ENCODE peak calls at places on chromosomes 12 and 14, in seven cellular contexts. R, G, T, B, A, E and F are unnamed samples.

GRCh38 chr12:41419151-41419893 is 231.2 kb downstream of the PDZRN4 start:
- DNase-seq in R (no peak), G (no peak), T (no peak), B (no peak), A (no peak), E (no peak), F (no peak)

GRCh38 chr14:35879141-35879648 is 53.1 kb downstream of the BRMS1L start:
- DNase-seq in R (no peak), G (no peak), T (peak), B (no peak), A (peak), E (no peak), F (peak)

GRCh38 chr12:30965613-30965985 is 39.1 kb downstream of the TSPAN11 start:
- DNase-seq in R (no peak), G (peak), T (no peak), B (peak), A (peak), E (peak), F (peak)

GRCh38 chr12:93137656-93138612 is 208.8 kb upstream of the EEA1 start:
- DNase-seq in R (no peak), G (no peak), T (peak), B (peak), A (peak), E (no peak), F (peak)

GRCh38 chr12:108773798-108774788 is 42.8 kb upstream of the CORO1C start:
- DNase-seq in R (no peak), G (peak), T (peak), B (peak), A (peak), E (peak), F (peak)

GRCh38 chr14:79855789-79856188 is 355.5 kb downstream of the DIO2 start:
- DNase-seq in R (no peak), G (no peak), T (peak), B (no peak), A (peak), E (no peak), F (no peak)

GRCh38 chr14:85084344-85084743 is 445.6 kb upstream of the FLRT2 start:
- DNase-seq in R (no peak), G (no peak), T (no peak), B (no peak), A (no peak), E (no peak), F (no peak)

GRCh38 chr12:47767197-47767724 is 5.8 kb upstream of the SLC48A1 start:
- DNase-seq in R (no peak), G (peak), T (peak), B (peak), A (no peak), E (peak), F (peak)

GRCh38 chr12:21666722-21667121 is 9.1 kb upstream of the LDHB start:
- DNase-seq in R (no peak), G (no peak), T (no peak), B (no peak), A (peak), E (no peak), F (no peak)

GRCh38 chr14:89339579-89339978 is 77.5 kb downstream of the FOXN3 start:
- DNase-seq in R (no peak), G (no peak), T (no peak), B (no peak), A (no peak), E (no peak), F (no peak)

GRCh38 chr12:49332441-49332861 is 4.5 kb downstream of the C1QL4 start:
- DNase-seq in R (no peak), G (no peak), T (no peak), B (no peak), A (no peak), E (no peak), F (no peak)

GRCh38 chr14:93734086-93734822 is 54.0 kb downstream of the PRIMA1 start:
- DNase-seq in R (no peak), G (peak), T (no peak), B (peak), A (no peak), E (peak), F (no peak)

GRCh38 chr12:47419500-47419899 is 286.3 kb downstream of the RPAP3 start:
- DNase-seq in R (no peak), G (no peak), T (peak), B (peak), A (peak), E (no peak), F (no peak)

GRCh38 chr14:89121961-89122675 is 294.9 kb downstream of the FOXN3 start:
- DNase-seq in R (peak), G (peak), T (no peak), B (peak), A (no peak), E (peak), F (no peak)

GRCh38 chr12:70543444-70543843 is 93.8 kb downstream of the PTPRB start:
- DNase-seq in R (no peak), G (no peak), T (peak), B (peak), A (peak), E (no peak), F (no peak)

GRCh38 chr14:92492261-92492660 is 21.3 kb upstream of the RIN3 start:
- DNase-seq in R (no peak), G (no peak), T (no peak), B (no peak), A (no peak), E (peak), F (peak)

GRCh38 chr14:60965402-60965801 is 15.5 kb downstream of the TRMT5 start:
- DNase-seq in R (no peak), G (no peak), T (peak), B (no peak), A (peak), E (no peak), F (no peak)

GRCh38 chr12:77232045-77232444 is 166.7 kb upstream of the E2F7 start:
- DNase-seq in R (no peak), G (no peak), T (peak), B (no peak), A (peak), E (no peak), F (no peak)

GRCh38 chr12:28795306-28795705 is 353.8 kb upstream of the FAR2 start:
- DNase-seq in R (no peak), G (no peak), T (peak), B (peak), A (no peak), E (no peak), F (no peak)

GRCh38 chr12:115617391-115617790 is 660.1 kb downstream of the MED13L start:
- DNase-seq in R (no peak), G (peak), T (no peak), B (peak), A (no peak), E (no peak), F (no peak)

GRCh38 chr12:27667540-27667939 is 28.7 kb upstream of the REP15 start:
- DNase-seq in R (no peak), G (no peak), T (peak), B (no peak), A (peak), E (no peak), F (no peak)

GRCh38 chr12:21551811-21552469 is 25.8 kb downstream of the SPX start:
- DNase-seq in R (no peak), G (no peak), T (no peak), B (no peak), A (no peak), E (no peak), F (no peak)

GRCh38 chr12:29702222-29702621 is 81.5 kb downstream of the TMTC1 start:
- DNase-seq in R (no peak), G (no peak), T (no peak), B (no peak), A (no peak), E (no peak), F (no peak)

GRCh38 chr12:123962530-123962929 is 10.1 kb downstream of the CCDC92 start:
- DNase-seq in R (no peak), G (no peak), T (no peak), B (no peak), A (no peak), E (no peak), F (no peak)

GRCh38 chr14:38721822-38722431 is 381.1 kb downstream of the SEC23A start:
- DNase-seq in R (peak), G (peak), T (peak), B (peak), A (peak), E (peak), F (peak)

GRCh38 chr12:102676812-102677211 is 196.4 kb upstream of the IGF1 start:
- DNase-seq in R (no peak), G (no peak), T (no peak), B (no peak), A (no peak), E (no peak), F (no peak)

GRCh38 chr14:51643137-51643536 is 8.6 kb upstream of the FRMD6 start:
- DNase-seq in R (no peak), G (no peak), T (peak), B (no peak), A (peak), E (no peak), F (no peak)

GRCh38 chr12:124391340-124392261 is 96.7 kb downstream of the RFLNA start:
- DNase-seq in R (no peak), G (no peak), T (peak), B (no peak), A (peak), E (no peak), F (peak)

GRCh38 chr12:113591480-113591971 is 119.9 kb upstream of the LHX5 start:
- DNase-seq in R (no peak), G (peak), T (no peak), B (peak), A (no peak), E (peak), F (no peak)

GRCh38 chr12:75783093-75783877 is 248.3 kb downstream of the PHLDA1 start:
- DNase-seq in R (no peak), G (no peak), T (peak), B (no peak), A (peak), E (no peak), F (no peak)

GRCh38 chr14:30521899-30522736 is 36.8 kb upstream of the G2E3 start:
- DNase-seq in R (peak), G (no peak), T (peak), B (peak), A (peak), E (no peak), F (peak)

GRCh38 chr12:49296836-49297694 is 2.1 kb downstream of the PRPH start:
- DNase-seq in R (no peak), G (peak), T (no peak), B (peak), A (no peak), E (peak), F (no peak)

GRCh38 chr12:100962086-100962712 is 167.6 kb downstream of the ANO4 start:
- DNase-seq in R (no peak), G (no peak), T (no peak), B (no peak), A (peak), E (no peak), F (no peak)

GRCh38 chr12:57241556-57242310 is 9.3 kb downstream of the STAC3 start:
- DNase-seq in R (no peak), G (no peak), T (no peak), B (no peak), A (peak), E (no peak), F (no peak)

GRCh38 chr12:12456637-12457036 is 99.8 kb downstream of the BORCS5 start:
- DNase-seq in R (no peak), G (no peak), T (peak), B (no peak), A (no peak), E (no peak), F (no peak)

GRCh38 chr12:52907092-52907810 is 2.4 kb upstream of the KRT8 start:
- DNase-seq in R (no peak), G (peak), T (no peak), B (peak), A (peak), E (no peak), F (peak)

GRCh38 chr12:26340649-26341048 is 145.3 kb downstream of the SSPN start:
- DNase-seq in R (no peak), G (no peak), T (no peak), B (no peak), A (no peak), E (no peak), F (peak)
- H2BK5ac ChIP-seq in R (no peak), G (no peak), T (no peak), B (no peak), A (no peak), E (no peak), F (no peak)

GRCh38 chr12:96049096-96049495 is 13.7 kb upstream of the LTA4H start:
- DNase-seq in R (no peak), G (no peak), T (no peak), B (no peak), A (no peak), E (no peak), F (no peak)

GRCh38 chr12:96047151-96047620 is 11.8 kb upstream of the LTA4H start:
- DNase-seq in R (no peak), G (no peak), T (no peak), B (no peak), A (no peak), E (no peak), F (no peak)

GRCh38 chr12:96046543-96047137 is 11.3 kb upstream of the LTA4H start:
- DNase-seq in R (no peak), G (no peak), T (no peak), B (no peak), A (peak), E (no peak), F (no peak)

GRCh38 chr12:96048392-96048969 is 13.1 kb upstream of the LTA4H start:
- DNase-seq in R (no peak), G (no peak), T (no peak), B (no peak), A (peak), E (no peak), F (no peak)

DNA sequence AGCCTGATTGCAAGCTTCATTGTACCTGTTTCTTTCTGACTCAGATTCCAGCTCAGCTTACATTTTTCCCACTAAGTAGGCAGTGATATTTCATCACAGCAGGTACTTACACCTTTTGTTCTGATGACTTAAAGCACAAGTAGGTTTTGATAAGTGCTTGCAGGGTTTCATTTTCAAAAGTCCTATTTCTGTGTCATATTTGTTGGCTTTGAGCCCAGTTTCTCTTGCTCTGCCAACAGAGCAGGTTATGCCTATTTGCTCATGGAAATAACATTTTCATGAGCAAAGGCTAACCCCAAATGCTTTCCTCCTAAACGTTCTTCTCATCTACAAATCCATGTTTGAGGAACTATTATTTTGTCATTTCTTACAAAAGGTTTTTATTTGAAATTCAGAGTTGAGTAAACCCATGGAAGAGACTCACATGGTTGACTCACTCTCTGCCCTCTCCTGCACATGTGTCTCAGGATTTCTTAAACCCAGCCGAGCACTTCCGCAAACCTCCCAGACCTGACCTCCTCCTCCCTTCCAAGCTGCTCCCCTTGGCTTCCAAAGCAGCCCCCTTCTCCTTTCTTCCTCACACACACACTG is 12.3 kb upstream of the LTA4H start:
- DNase-seq in R (no peak), G (no peak), T (peak), B (no peak), A (peak), E (no peak), F (peak)
- H3K23ac ChIP-seq in R (no peak), G (no peak), T (no peak), B (no peak), A (no peak), E (no peak), F (no peak)

GRCh38 chr12:130714591-130715149 is 1.4 kb downstream of the RIMBP2 start:
- DNase-seq in R (no peak), G (no peak), T (no peak), B (peak), A (no peak), E (peak), F (no peak)
- H2BK120ac ChIP-seq in R (no peak), G (no peak), T (no peak), B (no peak), A (no peak), E (no peak), F (no peak)

DNA sequence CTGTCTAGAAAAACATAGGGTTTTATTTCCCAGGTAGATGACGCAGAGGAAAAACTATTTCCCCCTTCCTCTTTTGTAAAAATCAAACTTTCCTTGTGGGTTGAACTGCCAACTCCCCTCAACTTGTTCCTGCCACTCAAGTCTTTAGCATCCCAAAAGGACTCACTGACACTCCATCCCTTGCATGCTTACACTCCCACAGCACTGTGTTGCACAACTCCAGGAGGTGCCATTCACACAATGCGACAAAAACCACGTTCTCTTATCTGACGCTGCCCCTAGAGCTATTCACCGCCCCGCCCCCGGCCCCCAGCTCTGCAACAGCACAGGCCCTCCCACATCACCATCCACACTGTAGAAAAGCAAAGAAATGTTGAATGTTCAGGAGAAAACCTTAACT is 16.9 kb upstream of the STON2 start:
- DNase-seq in R (no peak), G (no peak), T (no peak), B (no peak), A (no peak), E (no peak), F (no peak)
- H2BK5ac ChIP-seq in R (no peak), G (no peak), T (no peak), B (no peak), A (no peak), E (no peak), F (no peak)

DNA sequence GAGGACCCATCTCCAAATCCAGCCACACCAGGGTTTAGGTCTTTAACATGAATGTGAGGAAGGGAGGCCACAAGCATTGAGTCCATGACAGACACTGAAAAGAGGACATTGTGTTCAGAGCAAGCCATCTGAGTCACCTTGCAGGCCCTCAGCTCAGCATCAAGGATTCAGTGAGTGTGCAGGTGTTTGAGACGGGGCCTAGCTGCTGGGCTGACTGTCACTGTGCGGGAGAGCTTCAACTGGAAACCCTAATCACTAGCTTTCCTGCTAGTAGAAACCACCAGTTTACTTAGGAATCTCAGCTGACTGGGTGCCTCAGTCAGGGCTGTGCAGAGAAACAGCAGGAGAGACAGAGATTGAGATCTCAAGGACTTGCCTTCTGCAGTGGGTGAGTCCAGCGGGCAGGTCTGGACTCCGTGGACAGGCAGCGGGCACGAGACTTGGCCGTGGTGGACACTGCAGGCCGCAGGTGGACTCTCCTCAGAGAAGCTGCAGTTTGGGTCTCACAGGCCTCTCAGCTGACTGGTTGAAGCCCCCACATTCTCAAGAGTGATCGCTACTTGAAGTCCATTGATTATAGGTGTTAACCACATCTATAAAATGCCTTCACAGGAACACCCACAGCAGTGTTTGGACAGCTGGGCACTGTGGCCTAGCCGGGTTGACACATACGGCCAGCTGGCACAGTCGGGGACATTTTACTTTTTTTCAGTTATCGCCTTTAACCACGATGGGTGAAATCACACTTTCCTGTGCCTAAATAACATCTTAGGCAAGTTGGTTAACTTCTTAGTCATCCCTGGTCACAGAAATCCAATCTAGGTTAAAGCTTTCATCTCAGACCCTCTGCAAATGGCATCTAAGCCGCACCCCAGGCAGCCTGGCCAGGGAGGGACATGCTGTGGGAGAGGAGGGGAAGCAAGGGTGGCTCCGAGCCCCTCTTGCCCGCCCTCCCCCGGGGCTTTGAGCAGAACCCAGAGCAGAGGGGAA is 85.9 kb upstream of the DYNC1H1 start:
- DNase-seq in R (no peak), G (no peak), T (no peak), B (no peak), A (peak), E (no peak), F (no peak)
- H3K23ac ChIP-seq in R (no peak), G (no peak), T (no peak), B (no peak), A (no peak), E (no peak), F (no peak)

DNA sequence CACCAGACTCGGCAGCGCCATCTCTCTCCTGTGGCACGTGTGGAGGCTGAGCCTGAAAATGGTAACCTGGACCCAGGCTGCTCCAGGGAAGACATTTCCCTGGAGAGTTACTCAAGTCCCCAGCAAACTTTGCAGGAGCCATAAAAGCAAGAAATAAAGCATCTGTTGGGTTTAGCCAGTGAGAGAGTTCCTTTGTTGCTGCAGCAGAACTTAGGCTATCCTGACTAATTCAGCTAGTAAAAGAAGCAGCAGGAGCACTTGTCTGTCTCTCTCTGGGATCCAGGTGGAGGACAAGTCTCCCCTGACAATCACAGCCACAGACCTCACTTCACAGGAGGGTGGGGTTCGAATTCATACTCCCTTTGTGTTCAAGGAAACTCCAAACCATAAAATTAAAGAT is 79.2 kb upstream of the DIO3 start:
- DNase-seq in R (no peak), G (no peak), T (no peak), B (no peak), A (no peak), E (no peak), F (no peak)
- H2BK120ac ChIP-seq in R (no peak), G (no peak), T (no peak), B (no peak), A (no peak), E (no peak), F (no peak)